ENCODE peak calls at places on chromosome 7, in seven cellular contexts. One of them, this sample, is unnamed.

GRCh38 chr7:44325811-44326241 is 432 bp upstream of the CAMK2B start:
- DNase-seq in K562: no peak
- DNase-seq in HCT116: no peak
- DNase-seq in HepG2: no peak
- DNase-seq in SK-N-SH: peak
- DNase-seq in GM12878: no peak
- DNase-seq in H1: peak
- DNase-seq in this sample: no peak

GRCh38 chr7:78323118-78323517 is 524.5 kb downstream of the PHTF2 start:
- DNase-seq in K562: no peak
- DNase-seq in HCT116: no peak
- DNase-seq in HepG2: no peak
- DNase-seq in SK-N-SH: no peak
- DNase-seq in GM12878: no peak
- DNase-seq in H1: no peak
- DNase-seq in this sample: no peak

GRCh38 chr7:115749924-115750323 is 280.6 kb downstream of the TFEC start:
- DNase-seq in K562: no peak
- DNase-seq in HCT116: no peak
- DNase-seq in HepG2: no peak
- DNase-seq in SK-N-SH: no peak
- DNase-seq in GM12878: no peak
- DNase-seq in H1: no peak
- DNase-seq in this sample: no peak

GRCh38 chr7:92523110-92523509 is 5.2 kb downstream of the PEX1 start:
- DNase-seq in K562: no peak
- DNase-seq in HCT116: no peak
- DNase-seq in HepG2: no peak
- DNase-seq in SK-N-SH: no peak
- DNase-seq in GM12878: no peak
- DNase-seq in H1: no peak
- DNase-seq in this sample: no peak

GRCh38 chr7:105943486-105943885 is 19.6 kb upstream of the CDHR3 start:
- DNase-seq in K562: no peak
- DNase-seq in HCT116: no peak
- DNase-seq in HepG2: no peak
- DNase-seq in SK-N-SH: no peak
- DNase-seq in GM12878: no peak
- DNase-seq in H1: no peak
- DNase-seq in this sample: no peak

GRCh38 chr7:47366211-47366610 is 215.7 kb downstream of the TNS3 start:
- DNase-seq in K562: no peak
- DNase-seq in HCT116: no peak
- DNase-seq in HepG2: no peak
- DNase-seq in SK-N-SH: no peak
- DNase-seq in GM12878: no peak
- DNase-seq in H1: no peak
- DNase-seq in this sample: no peak

GRCh38 chr7:1512781-1513656 is 8.8 kb upstream of the INTS1 start:
- DNase-seq in K562: no peak
- DNase-seq in HCT116: peak
- DNase-seq in HepG2: no peak
- DNase-seq in SK-N-SH: no peak
- DNase-seq in GM12878: no peak
- DNase-seq in H1: no peak
- DNase-seq in this sample: peak

GRCh38 chr7:117124585-117125220 is 171.4 kb downstream of the ST7 start:
- DNase-seq in K562: peak
- DNase-seq in HCT116: peak
- DNase-seq in HepG2: peak
- DNase-seq in SK-N-SH: peak
- DNase-seq in GM12878: peak
- DNase-seq in H1: no peak
- DNase-seq in this sample: no peak

GRCh38 chr7:15376601-15377000 is 185.2 kb downstream of the AGMO start:
- DNase-seq in K562: no peak
- DNase-seq in HCT116: no peak
- DNase-seq in HepG2: no peak
- DNase-seq in SK-N-SH: no peak
- DNase-seq in GM12878: no peak
- DNase-seq in H1: no peak
- DNase-seq in this sample: no peak

GRCh38 chr7:1268076-1268815 is 35.6 kb downstream of the UNCX start:
- DNase-seq in K562: no peak
- DNase-seq in HCT116: no peak
- DNase-seq in HepG2: no peak
- DNase-seq in SK-N-SH: no peak
- DNase-seq in GM12878: no peak
- DNase-seq in H1: no peak
- DNase-seq in this sample: no peak

GRCh38 chr7:159065852-159066480 is 78.7 kb downstream of the VIPR2 start:
- DNase-seq in K562: no peak
- DNase-seq in HCT116: no peak
- DNase-seq in HepG2: no peak
- DNase-seq in SK-N-SH: no peak
- DNase-seq in GM12878: no peak
- DNase-seq in H1: no peak
- DNase-seq in this sample: no peak

GRCh38 chr7:26375604-26376207 is 84.0 kb downstream of the SNX10 start:
- DNase-seq in K562: no peak
- DNase-seq in HCT116: no peak
- DNase-seq in HepG2: no peak
- DNase-seq in SK-N-SH: no peak
- DNase-seq in GM12878: no peak
- DNase-seq in H1: no peak
- DNase-seq in this sample: no peak

GRCh38 chr7:45060295-45060694 is 28.5 kb downstream of the NACAD start:
- DNase-seq in K562: no peak
- DNase-seq in HCT116: no peak
- DNase-seq in HepG2: no peak
- DNase-seq in SK-N-SH: no peak
- DNase-seq in GM12878: no peak
- DNase-seq in H1: no peak
- DNase-seq in this sample: no peak

GRCh38 chr7:5477723-5478531 is 54.3 kb upstream of the TNRC18 start:
- DNase-seq in K562: no peak
- DNase-seq in HCT116: no peak
- DNase-seq in HepG2: no peak
- DNase-seq in SK-N-SH: peak
- DNase-seq in GM12878: no peak
- DNase-seq in H1: peak
- DNase-seq in this sample: no peak

GRCh38 chr7:5479941-5480517 is 56.4 kb upstream of the TNRC18 start:
- DNase-seq in K562: no peak
- DNase-seq in HCT116: no peak
- DNase-seq in HepG2: no peak
- DNase-seq in SK-N-SH: no peak
- DNase-seq in GM12878: no peak
- DNase-seq in H1: no peak
- DNase-seq in this sample: no peak

GRCh38 chr7:5479133-5479745 is 55.6 kb upstream of the TNRC18 start:
- DNase-seq in K562: no peak
- DNase-seq in HCT116: no peak
- DNase-seq in HepG2: no peak
- DNase-seq in SK-N-SH: peak
- DNase-seq in GM12878: no peak
- DNase-seq in H1: no peak
- DNase-seq in this sample: no peak

GRCh38 chr7:5477126-5477525 is 53.5 kb upstream of the TNRC18 start:
- DNase-seq in K562: no peak
- DNase-seq in HCT116: no peak
- DNase-seq in HepG2: no peak
- DNase-seq in SK-N-SH: no peak
- DNase-seq in GM12878: no peak
- DNase-seq in H1: no peak
- DNase-seq in this sample: no peak

DNA sequence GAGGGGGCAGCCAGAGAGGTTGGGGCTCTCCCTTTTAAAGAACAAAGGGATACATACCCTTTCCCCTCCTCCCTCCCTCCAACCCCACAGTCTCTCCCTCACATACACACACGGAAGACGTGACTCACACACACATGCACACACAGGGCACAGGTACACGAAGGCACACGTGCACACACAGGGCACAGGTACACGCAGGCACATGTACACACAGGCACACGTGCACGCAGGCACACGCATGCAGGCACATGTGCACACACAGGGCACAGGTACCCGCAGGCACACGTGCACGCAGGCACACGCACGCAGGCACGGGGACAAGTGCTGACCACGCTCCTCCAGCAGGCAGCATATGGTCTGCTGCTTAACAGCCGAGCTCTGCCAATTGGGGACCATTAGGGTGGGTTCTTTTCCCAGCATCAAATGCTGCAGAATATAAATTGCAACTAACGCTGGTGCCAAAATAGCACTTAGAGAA is 55.0 kb upstream of the TNRC18 start:
- DNase-seq in K562: no peak
- DNase-seq in HCT116: no peak
- DNase-seq in HepG2: no peak
- DNase-seq in SK-N-SH: peak
- DNase-seq in GM12878: no peak
- DNase-seq in H1: no peak
- DNase-seq in this sample: no peak
- TF ChIP-seq JUND in K562: no peak
- TF ChIP-seq JUND in HCT116: no peak
- TF ChIP-seq JUND in HepG2: no peak
- TF ChIP-seq JUND in SK-N-SH: no peak
- TF ChIP-seq JUND in GM12878: no peak
- TF ChIP-seq JUND in H1: no peak
- TF ChIP-seq JUND in this sample: no peak

DNA sequence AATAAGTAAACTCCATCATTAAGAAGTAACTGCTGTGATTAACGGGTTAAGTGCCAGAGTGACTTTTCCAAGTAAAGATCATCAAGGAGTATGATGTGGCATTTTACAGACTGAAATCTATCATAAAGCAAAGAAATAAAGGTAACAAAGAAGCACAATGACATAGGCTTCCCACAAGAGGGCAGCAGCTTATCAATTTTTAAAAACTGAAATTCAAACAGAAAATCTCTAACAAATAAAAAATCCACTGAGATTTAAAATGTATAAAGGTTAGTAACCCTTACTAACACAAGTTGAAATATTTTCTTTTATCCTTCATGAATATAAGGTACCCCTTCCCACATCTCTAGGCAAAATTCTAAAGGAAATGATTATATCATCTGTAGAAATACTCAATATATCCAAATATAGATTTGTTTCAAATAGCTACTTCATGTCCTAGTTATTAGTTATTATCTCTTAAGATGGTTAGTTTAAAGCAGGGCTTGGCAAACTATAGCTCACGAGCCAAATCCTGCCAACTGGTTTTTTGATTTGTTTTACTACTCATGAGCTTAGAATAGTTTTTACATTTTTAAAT is 29.2 kb downstream of the FAM3C start:
- DNase-seq in K562: peak
- DNase-seq in HCT116: no peak
- DNase-seq in HepG2: peak
- DNase-seq in SK-N-SH: peak
- DNase-seq in GM12878: no peak
- DNase-seq in H1: no peak
- DNase-seq in this sample: peak
- TF ChIP-seq JUND in K562: no peak
- TF ChIP-seq JUND in HCT116: no peak
- TF ChIP-seq JUND in HepG2: no peak
- TF ChIP-seq JUND in SK-N-SH: no peak
- TF ChIP-seq JUND in GM12878: no peak
- TF ChIP-seq JUND in H1: no peak
- TF ChIP-seq JUND in this sample: no peak

DNA sequence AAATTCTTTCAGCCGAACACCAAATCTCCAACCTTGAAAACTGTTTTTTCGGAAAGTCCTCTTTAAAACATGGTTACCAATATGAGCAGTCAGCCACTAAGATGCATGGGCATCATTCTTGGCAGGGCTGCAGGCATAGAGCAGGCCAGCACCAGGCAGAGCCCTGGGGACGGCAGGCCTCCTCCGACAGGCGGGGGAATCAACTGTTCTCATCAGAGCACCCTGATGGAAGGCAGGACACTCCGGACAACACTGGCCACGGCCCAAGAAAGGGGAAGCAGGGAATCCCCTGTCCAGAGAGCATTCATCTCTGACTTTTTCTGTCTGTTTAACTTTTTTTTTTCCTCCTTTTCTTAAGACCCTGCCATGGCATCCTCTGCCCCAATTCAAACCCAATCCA is 1.4 kb upstream of the NOS3 start:
- DNase-seq in K562: no peak
- DNase-seq in HCT116: no peak
- DNase-seq in HepG2: no peak
- DNase-seq in SK-N-SH: peak
- DNase-seq in GM12878: no peak
- DNase-seq in H1: no peak
- DNase-seq in this sample: no peak
- TF ChIP-seq JUND in K562: no peak
- TF ChIP-seq JUND in HCT116: no peak
- TF ChIP-seq JUND in HepG2: no peak
- TF ChIP-seq JUND in SK-N-SH: no peak
- TF ChIP-seq JUND in GM12878: no peak
- TF ChIP-seq JUND in H1: no peak
- TF ChIP-seq JUND in this sample: no peak

GRCh38 chr7:41916450-41916927 is 213.6 kb upstream of the INHBA start:
- DNase-seq in K562: no peak
- DNase-seq in HCT116: no peak
- DNase-seq in HepG2: no peak
- DNase-seq in SK-N-SH: no peak
- DNase-seq in GM12878: no peak
- DNase-seq in H1: no peak
- DNase-seq in this sample: peak
- TF ChIP-seq JUND in K562: no peak
- TF ChIP-seq JUND in HCT116: no peak
- TF ChIP-seq JUND in HepG2: no peak
- TF ChIP-seq JUND in SK-N-SH: peak
- TF ChIP-seq JUND in GM12878: no peak
- TF ChIP-seq JUND in H1: no peak
- TF ChIP-seq JUND in this sample: peak